ENCODE peak calls at places on chromosomes 6 and 20, in nine cellular contexts. F is ACHN; X is KBM-7; N is AG08396; G is stimulated activated naive CD4-positive, alpha-beta T cell; K is H54; M is bronchial epithelial cell; S is iPS-NIHi11; T is stimulated activated CD8-positive, alpha-beta memory T cell treated with anti-CD3 and anti-CD28 coated beads, Interleukin-12 subunit alpha, Interleukin-12 subunit beta, amount 100 ng/mL, for 4 hours. R is an unnamed sample.

GRCh38 chr6:12516070-12516469 is 200.5 kb upstream of the PHACTR1 start:
- DNase-seq in X (no peak), G (no peak), K (peak), T (no peak), S (no peak), N (peak), M (no peak), F (no peak), R (no peak)

GRCh38 chr6:33744895-33745546 is 1.7 kb downstream of the IP6K3 start:
- DNase-seq in X (no peak), F (no peak), T (no peak), M (no peak), S (peak), G (no peak), K (no peak), N (no peak), R (peak)

GRCh38 chr20:21102252-21102609 is 3.9 kb downstream of the LINC00237 start:
- DNase-seq in K (no peak), T (no peak), M (no peak), F (no peak), G (no peak), S (peak), X (no peak), N (peak), R (peak)

GRCh38 chr6:143515766-143516355 is 4.3 kb upstream of the FUCA2 start:
- DNase-seq in G (no peak), F (no peak), S (no peak), M (no peak), N (no peak), X (no peak), T (no peak), K (no peak), R (no peak)

GRCh38 chr6:135145509-135145865 is 35.6 kb upstream of the MYB start:
- DNase-seq in S (no peak), F (no peak), K (no peak), G (no peak), X (no peak), M (no peak), N (no peak), T (no peak), R (no peak)

GRCh38 chr20:31527266-31527665 is 13.0 kb downstream of the HM13 start:
- DNase-seq in T (no peak), X (no peak), M (no peak), G (no peak), F (no peak), S (no peak), K (no peak), N (no peak), R (peak)

GRCh38 chr20:63520594-63520938 is at the start of gene PPDPF:
- DNase-seq in N (peak), K (peak), S (peak), F (peak), G (peak), X (peak), M (peak), T (peak), R (peak)

GRCh38 chr20:16916165-16916564 is 168.0 kb downstream of the OTOR start:
- DNase-seq in M (no peak), F (no peak), S (no peak), T (no peak), K (no peak), X (no peak), N (no peak), G (no peak), R (no peak)

GRCh38 chr20:23305098-23305497 is 45.5 kb upstream of the NXT1 start:
- DNase-seq in M (no peak), X (no peak), T (no peak), S (no peak), F (no peak), N (peak), K (no peak), G (no peak), R (no peak)

GRCh38 chr6:31493875-31494694 is 3.9 kb upstream of the MICB start:
- DNase-seq in T (peak), M (peak), F (peak), G (peak), S (peak), X (peak), K (no peak), N (peak), R (peak)

GRCh38 chr20:46367967-46368901 is 38.2 kb downstream of the ELMO2 start:
- DNase-seq in M (peak), G (no peak), F (no peak), T (no peak), K (no peak), S (no peak), N (no peak), X (no peak), R (no peak)

GRCh38 chr6:1376653-1377052 is 12.7 kb upstream of the FOXF2 start:
- DNase-seq in N (no peak), F (no peak), X (no peak), M (no peak), G (no peak), K (no peak), S (no peak), T (no peak), R (no peak)

GRCh38 chr6:7617954-7618764 is 28.2 kb downstream of the SNRNP48 start:
- DNase-seq in T (no peak), X (peak), N (peak), S (no peak), G (no peak), F (no peak), K (peak), M (peak), R (no peak)

GRCh38 chr6:162177733-162178132 is 549.8 kb downstream of the PRKN start:
- DNase-seq in M (no peak), S (peak), F (no peak), G (no peak), T (no peak), K (no peak), N (no peak), X (no peak), R (peak)

GRCh38 chr6:139060332-139060731 is 31.8 kb downstream of the ABRACL start:
- DNase-seq in T (no peak), M (peak), G (no peak), N (peak), K (no peak), F (no peak), S (no peak), X (no peak), R (no peak)

GRCh38 chr6:71321344-71321743 is 32.7 kb downstream of the OGFRL1 start:
- DNase-seq in X (no peak), F (no peak), K (no peak), G (no peak), T (no peak), M (no peak), S (no peak), N (no peak), R (no peak)

GRCh38 chr20:63955846-63956663 is at the start of gene UCKL1:
- DNase-seq in S (peak), X (peak), K (peak), T (peak), F (peak), N (peak), M (peak), G (peak), R (peak)

GRCh38 chr6:2029130-2029794 is 216.1 kb downstream of the GMDS start:
- DNase-seq in F (no peak), T (no peak), G (no peak), K (no peak), M (peak), X (no peak), N (no peak), S (no peak), R (no peak)

GRCh38 chr20:41049451-41049850 is 20.8 kb downstream of the TOP1 start:
- DNase-seq in S (no peak), T (no peak), X (no peak), M (no peak), N (no peak), K (no peak), G (no peak), F (no peak), R (no peak)

GRCh38 chr20:45408646-45409213 is 641 bp downstream of the DBNDD2 start:
- DNase-seq in M (no peak), T (no peak), F (no peak), S (no peak), K (no peak), G (no peak), N (no peak), X (peak), R (no peak)

GRCh38 chr6:142242269-142242668 is 59.5 kb upstream of the ADGRG6 start:
- DNase-seq in T (no peak), K (no peak), F (no peak), N (peak), X (no peak), G (no peak), S (no peak), M (no peak), R (no peak)